ENCODE peak calls at places on chromosomes 3 and 15, in nine cellular contexts. A is ovary; V is colonic mucosa; M is tibial nerve; R is cardiac muscle cell; H is K562; S is trophoblast cell; C is fibroblast of lung; N is CD8-positive, alpha-beta memory T cell. G is an unnamed sample.

GRCh38 chr3:112464264-112464663 is 35.0 kb downstream of the BTLA start:
- DNase-seq in A (no peak), V (no peak), M (no peak), R (no peak), H (no peak), S (no peak), C (no peak), N (no peak), G (no peak)

GRCh38 chr3:50170689-50171088 is 15.6 kb downstream of the SEMA3F start:
- DNase-seq in A (no peak), V (no peak), M (no peak), R (no peak), H (peak; percentile 47), S (no peak), C (peak; percentile 88), N (no peak), G (no peak)

GRCh38 chr3:134847349-134847748 is 52.3 kb downstream of the EPHB1 start:
- DNase-seq in A (no peak), V (no peak), M (no peak), R (no peak), H (no peak), S (no peak), C (no peak), N (no peak), G (no peak)

GRCh38 chr3:146780251-146780650 is 175.1 kb upstream of the PLSCR5 start:
- DNase-seq in A (no peak), V (no peak), M (no peak), R (no peak), H (no peak), S (no peak), C (no peak), N (no peak), G (no peak)

GRCh38 chr15:63970723-63971426 is 75.4 kb downstream of the DAPK2 start:
- DNase-seq in A (no peak), V (no peak), M (no peak), R (no peak), H (no peak), S (no peak), C (no peak), N (no peak), G (no peak)

GRCh38 chr15:44327578-44327977 is 39.1 kb downstream of the GOLM2 start:
- DNase-seq in A (no peak), V (no peak), M (no peak), R (no peak), H (no peak), S (no peak), C (no peak), N (no peak), G (no peak)

GRCh38 chr15:72033711-72034110 is 84.2 kb downstream of the MYO9A start:
- DNase-seq in A (no peak), V (no peak), M (no peak), R (no peak), H (no peak), S (no peak), C (no peak), N (no peak), G (no peak)

GRCh38 chr3:169245631-169246030 is 417.9 kb downstream of the MECOM start:
- DNase-seq in A (no peak), V (no peak), M (no peak), R (no peak), H (no peak), S (no peak), C (no peak), N (no peak), G (no peak)

GRCh38 chr3:161560006-161560637 is 63.5 kb downstream of the OTOL1 start:
- DNase-seq in A (no peak), V (peak; percentile 21), M (no peak), R (peak; percentile 78), H (peak; percentile 15), S (peak; percentile 3), C (peak; percentile 61), N (no peak), G (peak; percentile 63)

GRCh38 chr3:183807329-183807728 is 18.0 kb downstream of the MAP6D1 start:
- DNase-seq in A (no peak), V (no peak), M (no peak), R (no peak), H (no peak), S (no peak), C (no peak), N (no peak), G (no peak)

GRCh38 chr15:24916305-24917009 is 38.3 kb upstream of the SNRPN start:
- DNase-seq in A (no peak), V (no peak), M (no peak), R (no peak), H (no peak), S (no peak), C (no peak), N (no peak), G (no peak)

GRCh38 chr15:84810073-84810840 is 6.9 kb upstream of the ALPK3 start:
- DNase-seq in A (no peak), V (no peak), M (no peak), R (no peak), H (no peak), S (no peak), C (peak; percentile 12), N (no peak), G (no peak)

GRCh38 chr3:151315846-151316245 is 774 bp downstream of the GPR87 start:
- DNase-seq in A (no peak), V (no peak), M (no peak), R (no peak), H (no peak), S (no peak), C (peak; percentile 8), N (no peak), G (no peak)

GRCh38 chr3:71228156-71228885 is 355.2 kb downstream of the FOXP1 start:
- DNase-seq in A (no peak), V (no peak), M (no peak), R (no peak), H (no peak), S (no peak), C (no peak), N (no peak), G (no peak)

GRCh38 chr3:101281616-101282015 is 38.8 kb downstream of the IMPG2 start:
- DNase-seq in A (no peak), V (no peak), M (no peak), R (peak; percentile 48), H (no peak), S (no peak), C (no peak), N (no peak), G (no peak)

GRCh38 chr15:99174567-99174966 is 69.7 kb downstream of the SYNM start:
- DNase-seq in A (peak; percentile 36), V (no peak), M (no peak), R (peak; percentile 34), H (no peak), S (no peak), C (no peak), N (no peak), G (no peak)
- H3K27ac ChIP-seq in A (no peak overlapping the region), V (peak overlapping the region; percentile 49), M (no peak overlapping the region), R (peak overlapping the region; percentile 92), H (no peak overlapping the region), S (no peak overlapping the region), C (no peak overlapping the region), N (no peak overlapping the region), G (no peak overlapping the region)

GRCh38 chr3:15982243-15982642 is 184.5 kb upstream of the ANKRD28 start:
- DNase-seq in A (no peak), V (no peak), M (no peak), R (no peak), H (no peak), S (no peak), C (no peak), N (no peak), G (no peak)
- H3K4me3 ChIP-seq in A (no peak overlapping the region), V (no peak overlapping the region), M (no peak overlapping the region), R (no peak overlapping the region), H (no peak overlapping the region), S (no peak overlapping the region), C (peak overlapping the region; percentile 36), N (no peak overlapping the region), G (peak overlapping the region; percentile 49)

GRCh38 chr3:37943631-37944242 is 46.8 kb upstream of the VILL start:
- DNase-seq in A (no peak), V (no peak), M (no peak), R (no peak), H (no peak), S (no peak), C (peak; percentile 73), N (no peak), G (no peak)

GRCh38 chr3:37942646-37943045 is 47.9 kb upstream of the VILL start:
- DNase-seq in A (no peak), V (no peak), M (no peak), R (no peak), H (no peak), S (no peak), C (no peak), N (no peak), G (no peak)

GRCh38 chr3:37941608-37942540 is 48.7 kb upstream of the VILL start:
- DNase-seq in A (no peak), V (no peak), M (no peak), R (no peak), H (no peak), S (no peak), C (no peak), N (no peak), G (no peak)

GRCh38 chr3:37944243-37944955 is 46.2 kb upstream of the VILL start:
- DNase-seq in A (no peak), V (no peak), M (no peak), R (no peak), H (no peak), S (no peak), C (peak; percentile 60), N (no peak), G (no peak)

GRCh38 chr3:37943126-37943525 is 47.5 kb upstream of the VILL start:
- DNase-seq in A (no peak), V (no peak), M (no peak), R (no peak), H (no peak), S (no peak), C (no peak), N (no peak), G (no peak)
- H3K27ac ChIP-seq in A (no peak overlapping the region), V (peak overlapping the region; percentile 16), M (peak overlapping the region; percentile 85), R (no peak overlapping the region), H (no peak overlapping the region), S (no peak overlapping the region), C (no peak overlapping the region), N (no peak overlapping the region), G (no peak overlapping the region)

GRCh38 chr15:100943074-100943473 is 23.9 kb downstream of the LRRK1 start:
- DNase-seq in A (no peak), V (no peak), M (no peak), R (no peak), H (no peak), S (no peak), C (no peak), N (no peak), G (no peak)
- H3K4me3 ChIP-seq in A (no peak overlapping the region), V (no peak overlapping the region), M (no peak overlapping the region), R (no peak overlapping the region), H (no peak overlapping the region), S (no peak overlapping the region), C (no peak overlapping the region), N (no peak overlapping the region), G (no peak overlapping the region)

G was measured in dorsolateral prefrontal cortex.